ENCODE peak calls at places on chromosomes 5 and 9, in nine cellular contexts. A is neuronal stem cell; V is stomach; S is foreskin fibroblast; T is CD8-positive, alpha-beta memory T cell; P is spleen; H is H7; L is pancreas; E is heart right ventricle. K is an unnamed sample.

GRCh38 chr9:12667892-12668291 is 25.3 kb upstream of the TYRP1 start:
- DNase-seq in A (no peak), V (no peak), S (no peak), T (no peak), P (no peak), H (no peak), L (no peak), E (no peak), K (no peak)

GRCh38 chr9:135591491-135592330 is 30.2 kb downstream of the PAEP start:
- DNase-seq in A (no peak), V (no peak), S (no peak), T (no peak), P (peak), H (peak), L (no peak), E (no peak), K (no peak)

GRCh38 chr9:129676970-129677369 is 11.5 kb downstream of the PRRX2 start:
- DNase-seq in A (no peak), V (no peak), S (peak), T (no peak), P (no peak), H (peak), L (no peak), E (no peak), K (no peak)

GRCh38 chr9:136974834-136975535 is 2.3 kb upstream of the PTGDS start:
- DNase-seq in A (no peak), V (no peak), S (no peak), T (no peak), P (no peak), H (no peak), L (no peak), E (no peak), K (no peak)

GRCh38 chr9:96067004-96067403 is 191.5 kb downstream of the ERCC6L2 start:
- DNase-seq in A (no peak), V (no peak), S (peak), T (no peak), P (no peak), H (no peak), L (no peak), E (peak), K (no peak)

GRCh38 chr9:95507456-95508241 is 9.1 kb downstream of the PTCH1 start:
- DNase-seq in A (no peak), V (peak), S (peak), T (peak), P (no peak), H (peak), L (peak), E (peak), K (no peak)

GRCh38 chr5:155001523-155001922 is 12.0 kb upstream of the KIF4B start:
- DNase-seq in A (no peak), V (no peak), S (no peak), T (no peak), P (no peak), H (no peak), L (no peak), E (no peak), K (no peak)

GRCh38 chr9:131423171-131423581 is 29.3 kb downstream of the PRRC2B start:
- DNase-seq in A (no peak), V (peak), S (peak), T (no peak), P (peak), H (peak), L (peak), E (peak), K (peak)

GRCh38 chr5:134626369-134627014 is 6.1 kb downstream of the SAR1B start:
- DNase-seq in A (no peak), V (no peak), S (peak), T (no peak), P (no peak), H (no peak), L (no peak), E (no peak), K (no peak)

GRCh38 chr9:22111871-22112247 is 102.8 kb upstream of the CDKN2B start:
- DNase-seq in A (no peak), V (no peak), S (peak), T (no peak), P (no peak), H (no peak), L (no peak), E (no peak), K (no peak)

GRCh38 chr9:120358877-120359276 is 221.1 kb downstream of the CDK5RAP2 start:
- DNase-seq in A (no peak), V (no peak), S (no peak), T (no peak), P (no peak), H (peak), L (no peak), E (no peak), K (no peak)

GRCh38 chr9:33452828-33453271 is 5.5 kb upstream of the AQP3 start:
- DNase-seq in A (peak), V (peak), S (peak), T (peak), P (no peak), H (peak), L (peak), E (peak), K (peak)

GRCh38 chr5:50559955-50560354 is 106.5 kb upstream of the PARP8 start:
- DNase-seq in A (no peak), V (no peak), S (no peak), T (no peak), P (no peak), H (no peak), L (no peak), E (no peak), K (no peak)
- H3K4me3 ChIP-seq in A (no peak), V (no peak), S (no peak), T (no peak), P (no peak), H (no peak), L (no peak), E (no peak), K (no peak)

GRCh38 chr9:127773245-127773644 is 5.2 kb downstream of the SH2D3C start:
- DNase-seq in A (no peak), V (no peak), S (no peak), T (no peak), P (no peak), H (no peak), L (no peak), E (no peak), K (no peak)

GRCh38 chr9:127772603-127773002 is 5.9 kb downstream of the SH2D3C start:
- DNase-seq in A (no peak), V (no peak), S (no peak), T (no peak), P (no peak), H (no peak), L (no peak), E (no peak), K (no peak)

GRCh38 chr9:127769985-127770904 is 8.2 kb downstream of the SH2D3C start:
- DNase-seq in A (no peak), V (no peak), S (no peak), T (no peak), P (peak), H (no peak), L (no peak), E (no peak), K (no peak)

GRCh38 chr9:127770905-127771569 is 7.4 kb downstream of the SH2D3C start:
- DNase-seq in A (peak), V (peak), S (peak), T (peak), P (peak), H (peak), L (peak), E (peak), K (peak)

DNA sequence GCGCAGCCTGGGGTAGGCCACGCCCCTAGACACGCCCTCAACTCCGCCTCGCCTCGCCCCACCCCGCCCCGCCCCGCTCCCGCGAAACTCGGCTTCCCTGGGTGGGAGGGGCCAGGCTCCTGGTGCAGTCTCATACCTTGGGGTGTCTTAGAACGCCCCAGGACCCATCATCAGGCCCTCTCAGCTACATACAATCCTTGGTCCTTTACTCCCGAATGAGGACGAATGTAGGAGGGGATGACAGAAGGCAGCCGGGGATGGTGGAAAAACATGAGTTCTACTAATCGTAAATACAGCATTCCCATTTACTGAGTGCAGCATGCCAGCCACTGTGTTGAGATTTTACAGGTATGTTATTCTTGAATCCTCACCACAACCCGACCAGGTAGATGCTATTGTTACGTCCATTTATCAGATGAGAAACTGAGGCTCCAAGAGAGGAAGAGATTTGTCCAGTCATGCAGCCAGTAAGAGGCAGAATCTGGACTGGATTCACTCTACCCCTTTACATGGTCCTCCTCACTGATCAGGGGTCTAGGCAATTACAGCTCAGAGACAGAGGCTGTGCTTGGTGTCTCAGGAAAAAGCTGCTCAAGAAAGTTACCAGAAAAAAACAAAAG is 6.8 kb downstream of the SH2D3C start:
- DNase-seq in A (no peak), V (no peak), S (no peak), T (no peak), P (no peak), H (no peak), L (no peak), E (no peak), K (no peak)
- H3K4me3 ChIP-seq in A (peak), V (peak), S (peak), T (peak), P (peak), H (peak), L (peak), E (peak), K (peak)

DNA sequence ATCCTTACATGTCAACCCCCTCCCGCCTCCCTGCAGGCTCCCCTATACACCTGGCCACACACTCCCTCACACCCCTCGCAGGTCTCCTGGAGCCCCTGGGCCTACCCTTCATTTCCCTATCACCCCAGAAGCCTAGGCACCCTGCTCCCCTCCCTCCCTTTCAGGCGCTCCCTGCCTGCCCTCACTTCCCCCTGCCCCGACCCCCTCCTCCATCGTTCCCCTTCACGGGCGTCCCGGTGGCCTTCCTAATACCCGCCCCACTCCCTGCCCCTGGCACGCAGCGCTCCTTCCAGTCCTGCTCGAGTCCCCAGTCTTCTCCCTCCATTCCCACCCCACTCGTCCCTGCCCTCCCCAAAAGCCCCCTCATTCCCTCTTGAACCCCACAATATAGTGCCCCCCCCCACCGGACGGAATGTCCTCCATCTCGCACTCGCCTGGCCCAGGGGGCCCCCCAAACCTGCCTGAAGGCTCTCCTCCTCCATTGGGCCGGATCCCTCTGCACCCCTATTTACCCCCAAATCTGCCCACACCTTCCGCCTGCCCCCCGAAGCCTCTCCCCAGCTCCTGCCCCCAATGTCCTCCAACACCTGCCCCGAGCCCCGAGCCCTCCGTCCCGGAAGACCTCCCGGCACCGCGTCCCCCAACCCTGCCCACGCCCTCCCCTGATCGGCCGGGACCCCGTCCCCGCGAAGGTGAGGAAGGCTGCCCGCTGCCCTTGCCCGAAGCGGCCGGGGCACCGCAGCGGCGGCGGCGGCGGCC is 726 bp downstream of the STRBP start:
- DNase-seq in A (no peak), V (peak), S (no peak), T (peak), P (peak), H (peak), L (peak), E (no peak), K (no peak)
- H3K4me3 ChIP-seq in A (peak), V (peak), S (peak), T (peak), P (peak), H (peak), L (peak), E (peak), K (peak)

GRCh38 chr5:149581192-149581861 is at the start of gene ARHGEF37:
- DNase-seq in A (peak), V (peak), S (peak), T (peak), P (peak), H (peak), L (peak), E (peak), K (no peak)

GRCh38 chr5:149580808-149581191 is 498 bp upstream of the ARHGEF37 start:
- DNase-seq in A (no peak), V (no peak), S (no peak), T (no peak), P (no peak), H (no peak), L (no peak), E (peak), K (no peak)

GRCh38 chr5:149583394-149583793 is 2.1 kb downstream of the ARHGEF37 start:
- DNase-seq in A (no peak), V (peak), S (peak), T (no peak), P (no peak), H (no peak), L (peak), E (peak), K (no peak)

GRCh38 chr5:149584106-149584505 is 2.8 kb downstream of the ARHGEF37 start:
- DNase-seq in A (no peak), V (no peak), S (no peak), T (no peak), P (no peak), H (no peak), L (no peak), E (no peak), K (no peak)

GRCh38 chr5:149581931-149582768 is 852 bp downstream of the ARHGEF37 start:
- DNase-seq in A (peak), V (peak), S (no peak), T (no peak), P (no peak), H (peak), L (peak), E (peak), K (no peak)
- H3K4me3 ChIP-seq in A (no peak), V (peak), S (peak), T (peak), P (peak), H (no peak), L (peak), E (peak), K (peak)

GRCh38 chr5:136891175-136891574 is 525.8 kb upstream of the TRPC7 start:
- DNase-seq in A (no peak), V (no peak), S (no peak), T (no peak), P (no peak), H (no peak), L (no peak), E (no peak), K (no peak)
- H3K4me3 ChIP-seq in A (no peak), V (no peak), S (no peak), T (no peak), P (no peak), H (no peak), L (no peak), E (no peak), K (no peak)

GRCh38 chr5:124647393-124647792 is 99.0 kb downstream of the ZNF608 start:
- DNase-seq in A (no peak), V (no peak), S (no peak), T (no peak), P (no peak), H (no peak), L (no peak), E (no peak), K (no peak)

GRCh38 chr5:124644138-124644537 is 102.3 kb downstream of the ZNF608 start:
- DNase-seq in A (no peak), V (no peak), S (peak), T (no peak), P (no peak), H (no peak), L (no peak), E (no peak), K (no peak)

GRCh38 chr5:124643306-124643705 is 103.1 kb downstream of the ZNF608 start:
- DNase-seq in A (no peak), V (no peak), S (no peak), T (no peak), P (no peak), H (peak), L (no peak), E (no peak), K (no peak)

GRCh38 chr5:124644582-124644981 is 101.9 kb downstream of the ZNF608 start:
- DNase-seq in A (no peak), V (no peak), S (no peak), T (no peak), P (no peak), H (no peak), L (no peak), E (no peak), K (no peak)

DNA sequence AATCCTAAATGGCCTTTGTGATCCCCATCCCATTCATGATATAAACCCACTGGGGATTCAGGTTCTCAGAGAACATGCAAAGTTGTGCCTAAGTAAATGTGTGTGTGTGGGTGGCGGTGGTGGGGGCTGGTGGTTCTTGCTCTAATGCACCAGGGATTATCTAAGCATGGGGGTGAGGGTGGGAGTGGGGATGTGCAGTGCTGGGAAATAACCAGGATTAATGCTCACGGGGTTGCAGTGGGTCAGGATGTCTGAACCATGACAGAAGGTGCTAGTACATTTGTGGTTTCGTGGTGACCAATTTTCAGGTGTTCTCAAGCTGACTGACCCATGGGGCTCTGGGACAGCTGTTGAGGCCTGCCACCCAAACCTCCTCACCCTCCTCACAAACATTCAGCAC is 101.0 kb downstream of the ZNF608 start:
- DNase-seq in A (no peak), V (no peak), S (no peak), T (no peak), P (no peak), H (no peak), L (no peak), E (no peak), K (no peak)
- H3K4me3 ChIP-seq in A (no peak), V (no peak), S (no peak), T (no peak), P (no peak), H (no peak), L (no peak), E (no peak), K (no peak)

GRCh38 chr5:157267766-157268480 is 2.0 kb downstream of the CYFIP2 start:
- DNase-seq in A (no peak), V (no peak), S (no peak), T (no peak), P (no peak), H (no peak), L (no peak), E (peak), K (no peak)

GRCh38 chr5:157269165-157269671 is 3.3 kb downstream of the CYFIP2 start:
- DNase-seq in A (no peak), V (no peak), S (no peak), T (no peak), P (no peak), H (peak), L (no peak), E (no peak), K (no peak)

GRCh38 chr5:157266286-157267007 is 524 bp downstream of the CYFIP2 start:
- DNase-seq in A (peak), V (peak), S (peak), T (peak), P (peak), H (peak), L (peak), E (no peak), K (no peak)

GRCh38 chr5:157265714-157266285 is at the start of gene CYFIP2:
- DNase-seq in A (peak), V (peak), S (peak), T (peak), P (peak), H (peak), L (peak), E (no peak), K (no peak)

DNA sequence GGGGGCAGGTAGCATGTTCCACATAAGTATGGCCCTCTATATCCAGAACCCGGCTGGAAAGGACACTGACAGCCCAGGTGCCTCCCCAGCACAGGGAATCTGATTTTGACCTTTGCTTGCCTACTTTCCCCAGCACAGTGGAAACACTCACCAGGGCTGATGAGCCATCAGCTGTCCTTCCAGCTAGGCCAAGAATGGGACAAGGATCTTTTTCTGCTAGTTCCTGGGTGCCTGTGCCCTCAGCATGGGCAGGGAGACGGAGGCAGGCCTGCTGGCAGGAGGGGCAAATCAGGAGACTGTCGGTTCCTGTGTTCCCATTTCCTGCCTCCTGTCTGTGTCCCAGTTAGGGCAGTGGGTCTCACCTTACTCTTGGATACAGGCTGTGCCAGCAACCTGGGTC is 1.1 kb downstream of the CYFIP2 start:
- DNase-seq in A (no peak), V (no peak), S (no peak), T (no peak), P (no peak), H (no peak), L (no peak), E (no peak), K (no peak)
- H3K4me3 ChIP-seq in A (peak), V (peak), S (no peak), T (peak), P (peak), H (no peak), L (peak), E (peak), K (peak)

K was measured in AG04449.